ENCODE peak calls at places on chromosomes 3 and 15, in eight cellular contexts. I, Q, J, Z, P, F, A and E are unnamed samples.

GRCh38 chr3:55842204-55842603 is 355.1 kb upstream of the WNT5A start:
- DNase-seq in I (no peak), P (no peak), A (no peak), J (no peak), F (no peak), Z (no peak), Q (no peak), E (no peak)

GRCh38 chr3:11736136-11736833 is 92.6 kb upstream of the VGLL4 start:
- DNase-seq in A (no peak), I (no peak), Z (no peak), P (no peak), Q (no peak), J (no peak), F (no peak), E (no peak)

GRCh38 chr15:85897818-85898717 is 103.3 kb upstream of the KLHL25 start:
- DNase-seq in I (no peak), J (no peak), F (no peak), Q (peak; percentile 27), A (no peak), P (no peak), Z (no peak), E (no peak)

GRCh38 chr3:64995857-64996564 is 308.2 kb upstream of the ADAMTS9 start:
- DNase-seq in F (no peak), P (peak; percentile 68), A (no peak), Q (no peak), I (no peak), J (no peak), Z (peak; percentile 20), E (no peak)

GRCh38 chr3:126107203-126107939 is 23.4 kb upstream of the SLC41A3 start:
- DNase-seq in A (peak; percentile 40), J (no peak), F (no peak), P (no peak), I (no peak), Q (no peak), Z (no peak), E (no peak)

GRCh38 chr3:172309059-172309458 is 139.2 kb downstream of the GHSR start:
- DNase-seq in A (no peak), Z (no peak), Q (no peak), I (no peak), F (no peak), J (no peak), P (no peak), E (no peak)

GRCh38 chr3:66469220-66469640 is 31.6 kb downstream of the LRIG1 start:
- DNase-seq in F (no peak), A (no peak), I (no peak), Z (peak; percentile 49), Q (no peak), J (no peak), P (peak; percentile 56), E (no peak)

GRCh38 chr3:197154-197855 is 742 bp downstream of the CHL1 start:
- DNase-seq in P (no peak), F (no peak), I (peak; percentile 24), J (peak; percentile 30), Z (no peak), Q (peak; percentile 27), A (peak; percentile 66), E (no peak)

GRCh38 chr3:139969386-139969785 is 34.4 kb downstream of the CLSTN2 start:
- DNase-seq in J (no peak), Q (no peak), P (no peak), A (no peak), Z (no peak), I (no peak), F (no peak), E (no peak)

GRCh38 chr3:81920805-81921204 is 159.4 kb upstream of the GBE1 start:
- DNase-seq in J (no peak), Q (no peak), F (no peak), A (no peak), P (no peak), Z (peak; percentile 18), I (no peak), E (no peak)

GRCh38 chr3:186219211-186219638 is 110.3 kb upstream of the ETV5 start:
- DNase-seq in Q (peak; percentile 55), I (peak; percentile 79), F (no peak), Z (no peak), P (no peak), A (no peak), J (no peak), E (no peak)

GRCh38 chr3:187186801-187187421 is 10.4 kb upstream of the RTP1 start:
- DNase-seq in A (peak; percentile 86), Q (peak; percentile 78), F (no peak), I (peak; percentile 41), J (peak; percentile 47), P (peak; percentile 98), Z (peak; percentile 84), E (peak; percentile 96)

GRCh38 chr3:128489860-128490649 is 2.9 kb downstream of the GATA2 start:
- DNase-seq in Q (peak; percentile 30), F (no peak), P (no peak), Z (no peak), I (no peak), J (peak; percentile 53), A (peak; percentile 62), E (peak; percentile 37)

GRCh38 chr3:160796813-160797164 is 40.8 kb downstream of the PPM1L start:
- DNase-seq in A (no peak), Z (no peak), J (no peak), F (no peak), Q (no peak), P (no peak), I (no peak), E (no peak)

GRCh38 chr15:75966073-75966472 is 46.2 kb downstream of the NRG4 start:
- DNase-seq in F (no peak), P (peak; percentile 3), A (no peak), I (no peak), Q (no peak), Z (peak; percentile 84), J (no peak), E (no peak)

GRCh38 chr15:89078831-89079810 is 9.1 kb upstream of the ABHD2 start:
- DNase-seq in Z (no peak), P (no peak), A (no peak), Q (no peak), J (no peak), I (no peak), F (no peak), E (no peak)

GRCh38 chr3:144112437-144112836 is 140.8 kb downstream of the DIPK2A start:
- DNase-seq in I (no peak), Z (no peak), Q (no peak), J (no peak), P (no peak), F (no peak), A (no peak), E (no peak)

GRCh38 chr15:81069356-81069755 is 64.7 kb upstream of the CFAP161 start:
- DNase-seq in A (no peak), Q (no peak), I (no peak), J (no peak), F (no peak), P (no peak), Z (no peak), E (no peak)

GRCh38 chr3:129618186-129618820 is 11.8 kb upstream of the PLXND1 start:
- DNase-seq in A (peak; percentile 63), J (no peak), Z (no peak), P (no peak), F (no peak), I (no peak), Q (peak; percentile 35), E (no peak)

GRCh38 chr3:32506466-32506865 is 3.8 kb upstream of the CMTM6 start:
- DNase-seq in Z (no peak), Q (no peak), A (no peak), F (no peak), I (no peak), P (no peak), J (no peak), E (no peak)

GRCh38 chr15:65841121-65841930 is 28.0 kb upstream of the RAB11A start:
- DNase-seq in Q (no peak), P (no peak), J (no peak), F (no peak), A (no peak), I (peak; percentile 21), Z (no peak), E (peak; percentile 18)

GRCh38 chr15:68409736-68410370 is 22.1 kb downstream of the ITGA11 start:
- DNase-seq in J (peak; percentile 10), Q (no peak), P (no peak), F (no peak), I (no peak), Z (no peak), A (peak; percentile 54), E (no peak)
- H3K9me3 ChIP-seq in J (no peaks in the 10 kb centered on the region), Q (no peaks in the 10 kb centered on the region), P (no peaks in the 10 kb centered on the region), F (no peaks in the 10 kb centered on the region), I (no peaks in the 10 kb centered on the region), Z (no peaks in the 10 kb centered on the region), A (no peaks in the 10 kb centered on the region), E (no peaks in the 10 kb centered on the region)

DNA sequence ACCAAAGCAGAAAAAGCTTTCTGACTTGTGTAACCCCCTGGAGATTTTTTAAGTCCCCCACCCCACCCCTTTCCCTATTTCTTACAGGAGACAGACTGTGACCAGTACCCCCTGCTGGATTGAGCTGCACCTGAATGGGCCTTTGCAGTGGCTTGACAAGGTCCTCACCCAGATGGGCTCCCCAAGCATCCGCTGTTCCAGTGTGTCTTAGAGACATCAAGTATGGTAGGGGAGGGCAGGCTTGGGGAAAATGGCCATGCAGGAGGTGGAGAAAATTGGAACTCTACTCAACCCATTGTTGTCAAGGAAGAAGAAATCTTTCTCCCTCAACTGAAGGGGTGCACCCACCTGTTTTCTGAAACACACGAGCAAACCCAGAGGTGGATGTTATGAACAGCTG is 64.1 kb downstream of the AAGAB start:
- DNase-seq in Z (no peak), P (no peak), Q (no peak), I (no peak), A (no peak), F (no peak), J (peak; percentile 16), E (no peak)
- H3K4me3 ChIP-seq in Z (no peak overlapping the region), P (no peak overlapping the region), Q (no peak overlapping the region), I (no peak overlapping the region), A (no peak overlapping the region), F (no peak overlapping the region), J (no peak overlapping the region), E (no peak overlapping the region)

GRCh38 chr15:77692614-77693013 is 59.9 kb upstream of the LINGO1 start:
- DNase-seq in Z (no peak), F (no peak), Q (no peak), A (no peak), J (no peak), I (no peak), P (no peak), E (no peak)
- H3K27me3 ChIP-seq in Z (peaks cover 4% of the 10 kb centered on the region), F (no peaks in the 10 kb centered on the region), Q (no peaks in the 10 kb centered on the region), A (peaks cover 36% of the 10 kb centered on the region), J (no peaks in the 10 kb centered on the region), I (peaks cover 17% of the 10 kb centered on the region), P (peaks cover 18% of the 10 kb centered on the region), E (no peaks in the 10 kb centered on the region)

DNA sequence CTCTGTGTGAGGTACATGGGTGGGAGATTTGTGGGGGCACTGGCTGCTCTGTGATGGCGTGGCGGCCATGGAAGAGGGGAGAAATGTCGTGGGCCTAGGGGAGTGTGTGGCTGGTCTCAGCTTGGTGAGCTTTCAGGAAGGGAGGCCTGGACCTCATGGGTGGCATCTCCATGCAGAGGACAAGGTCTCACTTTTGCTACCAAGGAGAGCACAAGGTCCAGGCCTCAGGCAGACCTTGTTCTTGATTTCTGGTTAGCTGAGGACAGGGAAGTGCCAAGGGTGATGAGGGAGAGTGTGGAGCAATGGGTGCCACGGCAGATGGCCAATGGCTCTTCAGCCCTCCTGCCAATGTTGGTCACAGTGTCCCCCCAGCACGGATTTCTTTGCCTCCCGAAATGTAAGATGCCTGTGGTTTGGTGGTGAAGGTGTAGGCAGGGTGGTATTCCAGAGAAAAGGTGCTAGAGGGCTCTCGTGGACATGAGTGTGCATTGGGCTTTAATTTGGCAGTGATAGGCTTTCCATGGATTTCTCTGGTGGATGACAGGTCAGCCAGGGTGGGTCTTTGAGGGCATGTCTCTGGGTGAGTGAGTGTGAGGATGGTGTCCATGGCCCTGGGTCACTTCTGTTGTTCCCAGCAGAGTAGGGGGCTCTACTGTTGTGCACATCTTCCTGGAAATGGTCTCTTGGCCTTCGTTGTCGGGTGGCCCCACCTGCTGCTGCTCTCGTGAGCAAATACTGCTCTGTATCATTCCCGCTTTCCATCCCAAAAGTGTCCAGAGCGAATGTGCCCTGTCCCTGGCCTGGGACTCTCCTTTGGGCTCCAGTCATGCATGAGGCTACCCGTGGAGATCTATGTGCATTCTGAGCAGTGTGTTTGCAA is 108.0 kb downstream of the SNRPN start:
- DNase-seq in Z (no peak), A (peak; percentile 10), F (no peak), J (no peak), P (no peak), I (no peak), Q (peak; percentile 4), E (no peak)
- H3K9me3 ChIP-seq in Z (peaks cover 55% of the 10 kb centered on the region), A (peaks cover 99% of the 10 kb centered on the region), F (peaks cover 96% of the 10 kb centered on the region), J (peaks cover 98% of the 10 kb centered on the region), P (peaks cover 100% of the 10 kb centered on the region), I (peaks cover 98% of the 10 kb centered on the region), Q (peaks cover 100% of the 10 kb centered on the region), E (peaks cover 5% of the 10 kb centered on the region)